ENCODE peak calls at places on chromosomes 7 and 10, in six cellular contexts. E is NT2/D1, O is HCT116, B is K562, J is H1, C is GM12878. Q is an unnamed sample.

GRCh38 chr7:30226593-30227268 is 57.7 kb upstream of the ZNRF2 start:
- DNase-seq in E (peak; percentile 85), O (peak; percentile 63), B (no peak), J (peak; percentile 41), C (no peak), Q (peak; percentile 73)

GRCh38 chr7:121395961-121396757 is at the start of gene FAM3C:
- DNase-seq in E (peak; percentile 84), O (peak; percentile 82), B (peak; percentile 99), J (peak; percentile 53), C (peak; percentile 53), Q (peak; percentile 81)

GRCh38 chr10:76036962-76037361 is 605.5 kb downstream of the LRMDA start:
- DNase-seq in E (no peak), O (no peak), B (no peak), J (no peak), C (no peak), Q (peak; percentile 78)

GRCh38 chr7:101231644-101232043 is 6.0 kb downstream of the CLDN15 start:
- DNase-seq in E (no peak), O (no peak), B (no peak), J (no peak), C (no peak), Q (peak; percentile 32)

GRCh38 chr7:40324889-40325288 is 190.1 kb downstream of the SUGCT start:
- DNase-seq in E (no peak), O (no peak), B (no peak), J (no peak), C (no peak), Q (no peak)

GRCh38 chr7:73429622-73430505 is 3.7 kb upstream of the FZD9 start:
- DNase-seq in E (no peak), O (no peak), B (no peak), J (no peak), C (no peak), Q (no peak)

GRCh38 chr7:136205956-136206355 is 228.8 kb upstream of the MTPN start:
- DNase-seq in E (no peak), O (no peak), B (no peak), J (no peak), C (no peak), Q (no peak)

GRCh38 chr10:30437039-30437781 is 3.2 kb downstream of the MAP3K8 start:
- DNase-seq in E (no peak), O (no peak), B (peak; percentile 53), J (no peak), C (no peak), Q (no peak)

GRCh38 chr7:85573346-85573745 is 386.5 kb upstream of the SEMA3D start:
- DNase-seq in E (no peak), O (no peak), B (no peak), J (no peak), C (no peak), Q (no peak)

GRCh38 chr10:804191-804781 is 114.8 kb upstream of the DIP2C start:
- DNase-seq in E (no peak), O (no peak), B (no peak), J (no peak), C (no peak), Q (no peak)

GRCh38 chr7:153902857-153903256 is 149.3 kb upstream of the DPP6 start:
- DNase-seq in E (no peak), O (no peak), B (no peak), J (no peak), C (no peak), Q (no peak)

GRCh38 chr7:121398246-121398645 is 2.1 kb upstream of the FAM3C start:
- DNase-seq in E (no peak), O (peak; percentile 61), B (no peak), J (no peak), C (no peak), Q (peak; percentile 23)

GRCh38 chr7:44977956-44978355 is 859 bp downstream of the MYO1G start:
- DNase-seq in E (no peak), O (no peak), B (no peak), J (no peak), C (no peak), Q (no peak)

GRCh38 chr7:108452707-108453106 is 3.5 kb downstream of the NRCAM start:
- DNase-seq in E (no peak), O (peak; percentile 21), B (peak; percentile 52), J (no peak), C (no peak), Q (peak; percentile 13)

GRCh38 chr10:124740374-124741280 is 3.6 kb downstream of the FAM53B start:
- DNase-seq in E (no peak), O (no peak), B (no peak), J (no peak), C (no peak), Q (peak; percentile 74)

GRCh38 chr10:58178811-58179210 is 88.9 kb downstream of the IPMK start:
- DNase-seq in E (no peak), O (no peak), B (no peak), J (no peak), C (no peak), Q (no peak)

GRCh38 chr7:4797858-4798705 is 22.7 kb downstream of the AP5Z1 start:
- DNase-seq in E (peak; percentile 54), O (peak; percentile 16), B (peak; percentile 86), J (no peak), C (no peak), Q (peak; percentile 31)

GRCh38 chr7:30172451-30172850 is 37.7 kb downstream of the MTURN start:
- DNase-seq in E (no peak), O (no peak), B (no peak), J (no peak), C (no peak), Q (no peak)

GRCh38 chr7:723541-723940 is 3.0 kb upstream of the DNAAF5 start:
- DNase-seq in E (no peak), O (no peak), B (no peak), J (no peak), C (no peak), Q (no peak)

GRCh38 chr10:59817806-59818205 is 64.6 kb upstream of the MRLN start:
- DNase-seq in E (no peak), O (no peak), B (no peak), J (no peak), C (no peak), Q (no peak)

GRCh38 chr7:106731207-106731606 is 70.2 kb upstream of the CCDC71L start:
- DNase-seq in E (no peak), O (no peak), B (no peak), J (no peak), C (peak; percentile 91), Q (no peak)

GRCh38 chr10:10131984-10132383 is 885.7 kb upstream of the CELF2 start:
- DNase-seq in E (no peak), O (no peak), B (no peak), J (no peak), C (no peak), Q (no peak)

GRCh38 chr10:45422207-45422606 is 48.2 kb downstream of the ALOX5 start:
- DNase-seq in E (no peak), O (no peak), B (no peak), J (no peak), C (no peak), Q (no peak)

GRCh38 chr10:45418859-45419672 is 45.0 kb downstream of the ALOX5 start:
- DNase-seq in E (peak; percentile 51), O (no peak), B (peak; percentile 8), J (peak; percentile 44), C (peak; percentile 51), Q (peak; percentile 16)

GRCh38 chr10:45421231-45422097 is 47.4 kb downstream of the ALOX5 start:
- DNase-seq in E (no peak), O (no peak), B (peak; percentile 9), J (no peak), C (no peak), Q (no peak)

GRCh38 chr10:45419673-45420020 is 45.6 kb downstream of the ALOX5 start:
- DNase-seq in E (peak; percentile 8), O (no peak), B (peak; percentile 7), J (no peak), C (no peak), Q (no peak)

GRCh38 chr10:45420453-45421192 is 46.6 kb downstream of the ALOX5 start:
- DNase-seq in E (no peak), O (no peak), B (peak; percentile 8), J (no peak), C (peak; percentile 90), Q (no peak)
- TF ChIP-seq YY1 in E (no peak), O (no peak), B (no peak), J (no peak), C (peak; percentile 16), Q (no peak)

DNA sequence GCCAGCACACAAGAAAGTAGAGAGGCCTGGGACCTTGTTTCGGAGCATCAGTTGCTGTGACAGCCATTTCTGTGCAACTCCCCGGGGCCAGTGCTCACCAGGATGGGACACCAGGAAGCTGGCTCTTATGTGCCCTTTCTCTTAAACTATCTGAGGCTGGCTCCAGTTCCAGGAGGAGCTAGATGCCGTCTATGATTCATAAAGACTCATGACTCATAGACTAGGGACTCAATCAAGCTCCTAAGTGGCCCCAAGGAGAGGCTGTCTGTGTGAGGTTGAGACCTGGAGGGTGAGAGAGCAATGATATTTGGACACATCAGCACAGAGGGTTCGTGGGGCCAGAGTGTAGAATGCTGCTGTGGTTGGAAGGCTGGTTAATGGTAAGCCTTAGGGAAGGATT is 580.1 kb downstream of the CCSER2 start:
- DNase-seq in E (no peak), O (no peak), B (no peak), J (no peak), C (no peak), Q (no peak)
- TF ChIP-seq YY1 in E (no peak), O (no peak), B (no peak), J (no peak), C (no peak), Q (no peak)

DNA sequence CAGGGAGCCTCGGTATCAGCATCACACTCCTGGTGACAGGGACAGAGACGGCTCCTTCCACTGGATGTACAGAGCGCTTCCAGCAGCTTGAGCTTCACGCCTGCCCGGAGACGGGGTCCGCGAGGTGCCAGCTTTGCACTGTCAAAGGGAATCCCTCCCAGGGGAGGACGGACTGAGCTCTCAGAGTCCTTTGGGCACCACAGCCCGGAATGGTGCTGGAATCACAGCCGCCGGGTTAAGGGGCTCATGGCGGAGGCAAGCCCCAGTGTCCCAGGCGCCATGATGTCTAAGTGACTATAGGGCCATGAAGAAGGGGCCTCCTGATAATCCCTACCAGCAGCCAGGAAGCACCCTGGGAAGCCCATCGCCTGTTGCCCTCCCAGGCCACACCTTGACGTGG is 41.4 kb downstream of the PTPRN2 start:
- DNase-seq in E (no peak), O (no peak), B (no peak), J (no peak), C (no peak), Q (no peak)
- TF ChIP-seq YY1 in E (no peak), O (no peak), B (no peak), J (no peak), C (no peak), Q (no peak)

GRCh38 chr10:42488416-42488815 is 150.0 kb downstream of the ZNF33B start:
- DNase-seq in E (no peak), O (no peak), B (no peak), J (no peak), C (no peak), Q (no peak)
- TF ChIP-seq YY1 in E (no peak), O (no peak), B (no peak), J (no peak), C (no peak), Q (no peak)

Q was measured in HepG2.